ENCODE peak calls at places on chromosome 5, in ten cellular contexts. C, Y, N, B, Q, U, L, I, X and R are unnamed samples.

GRCh38 chr5:14206028-14206725 is 63.0 kb downstream of the TRIO start:
- DNase-seq in C (no peak), B (no peak), U (no peak), I (no peak), X (no peak), Y (no peak), L (no peak), N (no peak), Q (no peak), R (no peak)

GRCh38 chr5:180792287-180792964 is 10.2 kb downstream of the MGAT1 start:
- DNase-seq in U (no peak), L (no peak), Y (no peak), Q (no peak), B (peak), X (peak), N (no peak), C (no peak), I (no peak), R (peak)

GRCh38 chr5:159263569-159263905 is 447 bp downstream of the UBLCP1 start:
- DNase-seq in Y (no peak), N (no peak), X (no peak), B (no peak), I (no peak), U (no peak), Q (no peak), L (no peak), C (no peak), R (no peak)

GRCh38 chr5:99544326-99544725 is 615.5 kb upstream of the CHD1 start:
- DNase-seq in C (no peak), B (no peak), Y (no peak), U (no peak), L (no peak), X (no peak), I (no peak), N (no peak), Q (no peak), R (no peak)

GRCh38 chr5:93303291-93303691 is 277.7 kb downstream of the NR2F1-AS1 start:
- DNase-seq in B (no peak), Q (no peak), U (no peak), N (no peak), I (no peak), C (no peak), L (no peak), X (no peak), Y (peak), R (no peak)

GRCh38 chr5:171721469-171721868 is 64.1 kb upstream of the SMIM23 start:
- DNase-seq in I (no peak), C (no peak), U (no peak), B (peak), N (no peak), X (no peak), L (no peak), Y (peak), Q (no peak), R (no peak)

GRCh38 chr5:115349001-115349817 is 52.8 kb upstream of the CCDC112 start:
- DNase-seq in X (no peak), C (peak), B (peak), I (peak), L (no peak), Y (peak), N (peak), Q (peak), U (no peak), R (no peak)

GRCh38 chr5:144276034-144276822 is 105.6 kb downstream of the KCTD16 start:
- DNase-seq in U (no peak), N (no peak), C (no peak), Y (no peak), L (no peak), B (no peak), Q (no peak), X (no peak), I (no peak), R (no peak)

DNA sequence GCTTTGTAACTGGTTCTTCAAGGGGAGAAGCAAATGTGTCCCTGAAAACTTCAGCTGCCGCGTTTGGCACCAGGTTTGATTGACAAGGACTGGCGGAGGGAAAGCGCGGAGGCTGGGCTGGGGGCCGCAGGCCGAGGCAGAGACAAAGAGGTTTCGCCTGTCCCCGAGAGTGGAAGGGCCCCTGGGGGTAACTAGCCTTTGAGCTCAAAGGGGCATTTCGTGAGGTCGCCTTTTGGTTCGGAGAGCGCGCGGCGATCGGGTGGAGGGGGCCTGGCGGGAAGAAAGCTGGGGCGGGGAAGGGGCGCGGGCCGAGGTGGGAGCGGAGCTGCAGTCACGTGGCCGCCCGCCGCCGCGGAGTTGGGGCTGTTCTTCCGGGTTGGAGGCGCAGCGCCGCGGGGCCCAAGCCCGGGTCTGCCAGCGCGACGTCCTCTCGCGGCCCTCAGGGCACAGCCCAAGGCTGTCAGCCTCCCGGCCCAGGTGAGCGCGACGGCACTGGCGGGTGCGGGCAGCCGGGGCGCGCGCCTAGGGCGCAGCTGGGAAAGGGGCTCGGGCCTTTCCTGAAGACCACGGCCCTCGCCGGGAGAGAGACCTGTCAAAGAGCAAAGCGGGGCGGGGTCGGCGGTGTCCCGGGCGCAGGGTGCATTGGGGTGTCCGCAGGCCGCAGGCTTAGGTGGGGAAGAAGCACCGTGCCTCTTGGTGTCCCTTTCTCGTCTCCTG is at the start of gene NNT:
- DNase-seq in U (peak), L (peak), Y (peak), N (peak), B (no peak), Q (no peak), I (peak), X (peak), C (peak), R (no peak)
- TF ChIP-seq POLR2A in U (no peak), L (peak), Y (no peak), N (no peak), B (no peak), Q (no peak), I (no peak), X (no peak), C (peak), R (peak)

GRCh38 chr5:138466900-138467710 is 1.8 kb downstream of the EGR1 start:
- DNase-seq in B (no peak), U (no peak), X (peak), L (no peak), I (peak), Q (no peak), Y (peak), N (peak), C (peak), R (peak)
- TF ChIP-seq POLR2AphosphoS5 in B (peak), U (peak), X (peak), L (no peak), I (peak), Q (no peak), Y (no peak), N (peak), C (peak), R (no peak)

GRCh38 chr5:172763120-172763464 is 7.9 kb downstream of the DUSP1 start:
- DNase-seq in C (no peak), U (no peak), B (no peak), I (no peak), N (no peak), Y (no peak), L (no peak), X (peak), Q (no peak), R (no peak)

GRCh38 chr5:172765766-172766286 is 5.2 kb downstream of the DUSP1 start:
- DNase-seq in C (peak), B (no peak), N (no peak), Y (no peak), X (no peak), U (peak), I (no peak), Q (no peak), L (no peak), R (no peak)

GRCh38 chr5:172766287-172767104 is 4.5 kb downstream of the DUSP1 start:
- DNase-seq in U (peak), N (peak), L (no peak), X (no peak), C (peak), Q (no peak), I (peak), B (peak), Y (peak), R (no peak)

GRCh38 chr5:172762214-172763119 is 8.5 kb downstream of the DUSP1 start:
- DNase-seq in X (peak), U (no peak), I (no peak), C (no peak), B (no peak), Y (no peak), N (no peak), Q (no peak), L (no peak), R (no peak)

GRCh38 chr5:172764861-172765765 is 5.9 kb downstream of the DUSP1 start:
- DNase-seq in B (peak), Y (peak), U (peak), L (peak), I (peak), N (peak), Q (peak), C (peak), X (peak), R (peak)
- TF ChIP-seq POLR2A in B (no peak), Y (peak), U (no peak), L (no peak), I (no peak), N (no peak), Q (peak), C (peak), X (no peak), R (no peak)

DNA sequence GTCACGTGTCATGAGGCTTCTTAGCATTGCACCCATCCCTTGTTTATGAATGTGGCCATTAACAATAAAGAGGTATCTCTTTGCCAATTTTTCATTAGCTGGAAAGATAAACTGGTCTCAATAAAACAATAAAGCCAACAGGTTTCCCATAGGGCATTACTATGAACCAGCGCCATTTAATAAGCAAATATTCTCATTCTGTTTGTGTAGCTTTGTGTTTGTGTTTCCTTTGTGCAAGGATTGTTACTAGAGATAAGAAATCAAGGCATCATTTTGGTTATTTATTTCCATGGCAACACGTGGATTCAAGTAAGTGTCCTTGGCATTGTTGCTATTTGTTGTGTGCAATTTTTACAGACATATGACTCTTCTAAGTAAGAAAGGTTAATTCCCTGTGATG is 37.5 kb upstream of the CAST start:
- DNase-seq in X (no peak), U (no peak), I (no peak), Q (no peak), B (no peak), C (no peak), L (no peak), N (no peak), Y (peak), R (no peak)
- TF ChIP-seq POLR2AphosphoS5 in X (no peak), U (no peak), I (no peak), Q (no peak), B (no peak), C (no peak), L (no peak), N (no peak), Y (no peak), R (no peak)

DNA sequence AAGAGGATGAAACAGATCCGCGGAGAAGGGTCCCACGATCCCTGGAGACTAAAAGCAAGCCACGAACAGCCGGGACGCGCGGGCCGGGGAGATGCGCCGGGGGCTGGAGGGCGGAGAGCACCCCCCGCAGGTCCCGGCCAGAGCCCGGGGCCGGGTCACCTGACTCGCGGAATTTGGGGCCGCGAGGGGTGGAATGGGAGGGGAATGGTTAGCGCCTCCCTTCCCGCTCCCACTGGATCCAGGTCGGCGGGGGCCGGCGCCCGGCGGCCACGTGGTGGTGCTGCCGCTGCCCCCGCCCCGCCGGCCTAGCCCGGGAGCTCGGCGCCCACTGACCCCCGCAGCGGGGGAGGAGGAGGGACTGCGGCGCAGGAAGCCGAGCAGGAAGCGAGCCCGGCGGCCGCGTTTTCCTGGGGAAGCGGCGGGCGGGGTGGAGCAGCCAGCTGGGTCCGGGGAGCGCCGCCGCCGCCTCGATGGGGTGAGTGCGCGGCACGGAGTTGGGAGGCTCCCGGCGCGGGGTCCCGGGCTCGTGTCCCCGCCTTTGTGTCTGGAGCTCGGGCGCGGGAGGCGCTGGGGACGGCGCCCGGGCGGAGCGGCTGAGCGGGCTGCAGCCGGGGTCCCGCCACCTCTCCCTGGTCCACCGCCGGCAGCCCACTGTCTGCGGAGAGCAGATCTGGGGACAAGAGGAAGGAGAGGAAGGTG is at the start of gene RAI14:
- DNase-seq in C (peak), N (peak), Q (peak), I (peak), U (peak), L (peak), Y (peak), B (no peak), X (peak), R (no peak)
- TF ChIP-seq POLR2A in C (peak), N (no peak), Q (no peak), I (no peak), U (peak), L (no peak), Y (peak), B (peak), X (no peak), R (no peak)

DNA sequence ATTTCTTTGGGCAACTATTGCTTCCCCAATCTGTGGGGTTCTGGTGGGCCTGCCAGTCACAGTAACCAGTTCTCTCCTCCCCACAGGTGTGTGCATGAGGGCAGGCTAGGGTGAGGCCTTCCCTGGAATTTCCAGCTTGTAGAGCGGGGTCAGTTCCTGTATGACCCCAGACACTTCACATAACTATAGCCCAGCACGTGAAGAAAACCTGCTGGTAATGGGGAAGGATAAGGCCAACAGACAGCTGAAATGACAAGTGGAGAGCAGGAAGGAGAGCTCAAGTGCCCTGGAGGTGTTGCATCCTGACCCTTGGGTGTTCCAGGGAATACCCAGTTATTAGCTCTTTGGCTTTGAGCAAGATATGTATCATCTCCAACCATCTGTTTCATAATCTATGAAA is 142.2 kb downstream of the CDC42SE2 start:
- DNase-seq in I (no peak), C (no peak), X (no peak), U (no peak), Q (no peak), B (no peak), Y (no peak), L (no peak), N (no peak), R (no peak)
- TF ChIP-seq POLR2AphosphoS5 in I (no peak), C (no peak), X (no peak), U (no peak), Q (no peak), B (no peak), Y (no peak), L (no peak), N (no peak), R (no peak)

GRCh38 chr5:32312194-32312681 is 501 bp downstream of the MTMR12 start:
- DNase-seq in N (peak), I (peak), U (peak), Q (no peak), X (peak), C (peak), B (no peak), L (peak), Y (peak), R (no peak)
- TF ChIP-seq POLR2A in N (peak), I (no peak), U (peak), Q (no peak), X (no peak), C (peak), B (peak), L (no peak), Y (no peak), R (no peak)

DNA sequence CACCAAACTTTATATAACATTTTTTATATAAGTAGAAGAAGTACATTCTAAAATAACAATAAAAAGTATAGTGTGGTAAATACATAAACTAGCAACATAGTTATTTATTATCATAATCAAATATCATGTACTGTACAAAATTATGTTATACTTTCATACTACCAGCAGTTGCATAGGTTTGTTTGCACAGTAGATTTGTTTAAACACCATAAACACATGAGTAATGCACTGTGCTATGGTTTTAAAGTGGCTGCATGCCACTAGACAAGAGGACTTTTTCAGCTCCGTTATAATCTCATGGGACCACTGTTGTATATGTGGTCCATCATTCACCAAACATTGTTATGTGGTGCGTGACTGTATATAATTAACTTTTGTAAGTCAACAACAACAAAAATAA is 137.6 kb downstream of the DRD1 start:
- DNase-seq in B (no peak), L (no peak), Q (no peak), X (no peak), Y (no peak), N (no peak), U (no peak), C (no peak), I (no peak), R (no peak)
- TF ChIP-seq POLR2AphosphoS5 in B (no peak), L (no peak), Q (no peak), X (no peak), Y (no peak), N (no peak), U (no peak), C (no peak), I (no peak), R (no peak)

GRCh38 chr5:140707812-140708211 is 7.6 kb downstream of the ZMAT2 start:
- DNase-seq in B (no peak), C (no peak), U (no peak), Y (no peak), I (no peak), X (no peak), N (no peak), L (no peak), Q (no peak), R (no peak)

GRCh38 chr5:140711794-140712193 is 11.5 kb downstream of the ZMAT2 start:
- DNase-seq in N (no peak), B (no peak), L (no peak), Y (no peak), I (no peak), X (no peak), Q (no peak), U (no peak), C (no peak), R (no peak)

GRCh38 chr5:140713562-140714094 is 13.4 kb downstream of the ZMAT2 start:
- DNase-seq in Q (no peak), I (no peak), N (no peak), L (no peak), X (no peak), U (no peak), Y (no peak), B (no peak), C (no peak), R (no peak)

DNA sequence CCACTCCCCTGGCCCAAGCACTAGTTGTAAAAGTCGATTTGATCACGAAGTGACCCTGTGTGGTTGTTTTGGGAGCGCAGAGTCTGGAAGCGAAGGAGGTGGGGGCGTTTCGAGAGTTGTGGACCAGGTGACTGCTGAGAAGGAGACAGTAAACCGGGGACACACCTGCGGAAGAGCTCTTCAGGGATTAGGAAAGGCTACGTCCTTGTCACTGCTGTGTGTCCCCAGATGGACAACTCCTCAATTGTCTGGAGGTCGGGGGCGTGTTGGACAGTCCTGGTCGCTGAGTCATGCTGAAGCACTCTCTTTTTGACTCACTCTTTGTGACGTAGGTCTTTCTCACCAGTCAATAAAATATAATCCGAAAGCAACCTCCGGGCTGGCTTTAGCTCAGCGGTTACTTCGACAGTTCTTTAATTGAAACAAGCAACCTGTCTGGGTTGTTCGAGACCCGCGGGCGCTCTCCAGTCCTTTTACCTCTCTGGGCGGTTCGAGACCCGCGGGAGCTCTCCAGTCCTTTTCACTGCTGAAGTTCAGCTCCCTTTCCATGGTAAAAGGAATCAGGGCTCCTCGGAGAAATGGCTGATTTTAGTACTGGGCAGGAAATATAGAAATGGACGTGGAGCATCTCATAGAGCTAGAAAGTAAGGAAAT is 10.8 kb downstream of the ZMAT2 start:
- DNase-seq in L (peak), Q (peak), X (peak), C (peak), U (peak), Y (peak), B (peak), N (peak), I (peak), R (no peak)
- TF ChIP-seq POLR2A in L (peak), Q (no peak), X (peak), C (peak), U (no peak), Y (no peak), B (no peak), N (no peak), I (peak), R (peak)